ENCODE peak calls at places on chromosome 21, in nine cellular contexts. S is LNCaP clone FGC; I is fibroblast of mammary gland; F is Caki2; Q is effector memory CD4-positive, alpha-beta T cell; U is CD8-positive, alpha-beta T cell; M is iPS-NIHi11; G is stimulated activated effector memory CD8-positive, alpha-beta T cell treated with anti-CD3 and anti-CD28 coated beads, Interleukin-12 subunit alpha, Interleukin-12 subunit beta, amount 100 ng/mL, for 72 hours; V is NCI-H446 treated with DMSO at 0.1 percent for 48 hours. B is an unnamed sample.

GRCh38 chr21:41885341-41886024 is 6.3 kb upstream of the PRDM15 start:
- DNase-seq in S (no peak), I (no peak), F (no peak), Q (no peak), U (no peak), M (no peak), G (no peak), V (no peak), B (no peak)

GRCh38 chr21:45542242-45542666 is at the start of gene SLC19A1:
- DNase-seq in S (no peak), I (peak; percentile 47), F (peak; percentile 19), Q (peak; percentile 46), U (peak; percentile 67), M (peak; percentile 100), G (peak; percentile 80), V (peak; percentile 26), B (peak; percentile 61)

GRCh38 chr21:45219517-45219916 is 68.2 kb downstream of the POFUT2 start:
- DNase-seq in S (no peak), I (no peak), F (no peak), Q (no peak), U (no peak), M (no peak), G (no peak), V (no peak), B (no peak)

GRCh38 chr21:38159355-38159754 is 97.4 kb upstream of the KCNJ15 start:
- DNase-seq in S (peak; percentile 38), I (peak; percentile 95), F (peak; percentile 62), Q (no peak), U (peak; percentile 42), M (peak; percentile 84), G (peak; percentile 65), V (peak; percentile 55), B (peak; percentile 72)

GRCh38 chr21:35051287-35051818 is 2.3 kb upstream of the RUNX1 start:
- DNase-seq in S (peak; percentile 36), I (peak; percentile 69), F (peak; percentile 93), Q (peak; percentile 71), U (peak; percentile 83), M (peak; percentile 78), G (peak; percentile 89), V (no peak), B (peak; percentile 93)

GRCh38 chr21:46385846-46386725 is 62.1 kb downstream of the PCNT start:
- DNase-seq in S (no peak), I (no peak), F (no peak), Q (no peak), U (no peak), M (peak; percentile 5), G (no peak), V (no peak), B (no peak)

GRCh38 chr21:29812947-29813346 is 126.8 kb downstream of the GRIK1 start:
- DNase-seq in S (peak; percentile 76), I (no peak), F (no peak), Q (no peak), U (no peak), M (no peak), G (no peak), V (no peak), B (no peak)

GRCh38 chr21:25944672-25945213 is 210.0 kb downstream of the GABPA start:
- DNase-seq in S (no peak), I (no peak), F (no peak), Q (no peak), U (no peak), M (no peak), G (no peak), V (peak; percentile 95), B (no peak)

GRCh38 chr21:41778974-41779600 is 12.2 kb upstream of the RIPK4 start:
- DNase-seq in S (peak; percentile 25), I (no peak), F (no peak), Q (no peak), U (no peak), M (no peak), G (no peak), V (no peak), B (no peak)

GRCh38 chr21:45001134-45002095 is 61.6 kb downstream of the SLX9 start:
- DNase-seq in S (peak; percentile 40), I (peak; percentile 70), F (peak; percentile 58), Q (no peak), U (no peak), M (no peak), G (no peak), V (no peak), B (no peak)

GRCh38 chr21:41480086-41480690 is 27.8 kb downstream of the TMPRSS2 start:
- DNase-seq in S (no peak), I (no peak), F (no peak), Q (no peak), U (no peak), M (no peak), G (no peak), V (no peak), B (no peak)

GRCh38 chr21:39575778-39576177 is 37.0 kb upstream of the B3GALT5 start:
- DNase-seq in S (no peak), I (peak; percentile 6), F (no peak), Q (no peak), U (no peak), M (no peak), G (no peak), V (no peak), B (no peak)

GRCh38 chr21:42331660-42332059 is 16.5 kb upstream of the TFF3 start:
- DNase-seq in S (no peak), I (no peak), F (no peak), Q (no peak), U (no peak), M (no peak), G (no peak), V (no peak), B (no peak)

GRCh38 chr21:44462834-44463200 is 7.5 kb downstream of the LRRC3 start:
- DNase-seq in S (no peak), I (no peak), F (no peak), Q (no peak), U (no peak), M (peak; percentile 5), G (no peak), V (no peak), B (no peak)

GRCh38 chr21:39111928-39112327 is 71.3 kb downstream of the PSMG1 start:
- DNase-seq in S (no peak), I (peak; percentile 26), F (no peak), Q (no peak), U (no peak), M (no peak), G (no peak), V (no peak), B (no peak)

GRCh38 chr21:44299458-44300261 is at the start of gene PFKL:
- DNase-seq in S (no peak), I (peak; percentile 15), F (peak; percentile 85), Q (peak; percentile 21), U (peak; percentile 58), M (peak; percentile 93), G (peak; percentile 79), V (no peak), B (no peak)

GRCh38 chr21:30882907-30883597 is 1.7 kb upstream of the KRTAP11-1 start:
- DNase-seq in S (no peak), I (peak; percentile 3), F (no peak), Q (no peak), U (no peak), M (no peak), G (no peak), V (no peak), B (no peak)

GRCh38 chr21:44874240-44874496 is 678 bp upstream of the PTTG1IP start:
- DNase-seq in S (no peak), I (peak; percentile 39), F (no peak), Q (no peak), U (no peak), M (no peak), G (no peak), V (no peak), B (no peak)

GRCh38 chr21:33308586-33309490 is 15.9 kb upstream of the IFNAR1 start:
- DNase-seq in S (no peak), I (peak; percentile 65), F (no peak), Q (no peak), U (no peak), M (no peak), G (peak; percentile 38), V (peak; percentile 7), B (peak; percentile 56)

GRCh38 chr21:29647353-29647781 is 292.4 kb downstream of the GRIK1 start:
- DNase-seq in S (no peak), I (peak; percentile 22), F (no peak), Q (no peak), U (no peak), M (no peak), G (no peak), V (no peak), B (no peak)

GRCh38 chr21:14736162-14736561 is 190.0 kb upstream of the SAMSN1 start:
- DNase-seq in S (no peak), I (no peak), F (no peak), Q (no peak), U (no peak), M (no peak), G (no peak), V (no peak), B (no peak)

GRCh38 chr21:33831962-33832659 is 83.5 kb downstream of the ATP5PO start:
- DNase-seq in S (no peak), I (no peak), F (no peak), Q (no peak), U (no peak), M (no peak), G (no peak), V (no peak), B (no peak)

GRCh38 chr21:35506352-35506751 is 457.2 kb upstream of the RUNX1 start:
- DNase-seq in S (no peak), I (no peak), F (no peak), Q (no peak), U (no peak), M (peak; percentile 28), G (no peak), V (no peak), B (no peak)

GRCh38 chr21:45291613-45292398 is 4.1 kb upstream of the POFUT2 start:
- DNase-seq in S (no peak), I (no peak), F (no peak), Q (no peak), U (no peak), M (no peak), G (no peak), V (no peak), B (peak; percentile 61)

GRCh38 chr21:41367598-41368360 is 6.0 kb downstream of the MX2 start:
- DNase-seq in S (no peak), I (no peak), F (no peak), Q (no peak), U (no peak), M (no peak), G (no peak), V (no peak), B (no peak)

GRCh38 chr21:38869946-38870345 is 64.2 kb downstream of the ETS2 start:
- DNase-seq in S (peak; percentile 3), I (peak; percentile 36), F (no peak), Q (no peak), U (no peak), M (no peak), G (no peak), V (no peak), B (no peak)

GRCh38 chr21:35559128-35559831 is 501.0 kb downstream of the SETD4 start:
- DNase-seq in S (no peak), I (peak; percentile 99), F (no peak), Q (no peak), U (no peak), M (peak; percentile 8), G (no peak), V (no peak), B (no peak)

GRCh38 chr21:16285646-16286223 is 556.0 kb downstream of the USP25 start:
- DNase-seq in S (no peak), I (no peak), F (no peak), Q (no peak), U (no peak), M (peak; percentile 9), G (no peak), V (no peak), B (no peak)

GRCh38 chr21:44329971-44330681 is 9.1 kb downstream of the CFAP410 start:
- DNase-seq in S (no peak), I (no peak), F (no peak), Q (no peak), U (no peak), M (no peak), G (no peak), V (no peak), B (no peak)